ENCODE peak calls at places on chromosomes 13 and 19, in five cellular contexts. X, F, O, M and D are unnamed samples.

GRCh38 chr19:9834726-9835506 is at the start of gene PIN1:
- DNase-seq in X (peak; percentile 96), F (peak; percentile 100), M (peak; percentile 100), O (peak; percentile 99), D (peak; percentile 99)

GRCh38 chr13:111267784-111268183 is 52.7 kb upstream of the TEX29 start:
- DNase-seq in F (no peak), M (no peak), O (no peak), X (no peak), D (no peak)

GRCh38 chr19:19057720-19058119 is 6.1 kb upstream of the SLC25A42 start:
- DNase-seq in F (no peak), O (no peak), M (peak; percentile 31), X (no peak), D (no peak)

GRCh38 chr19:3373971-3374368 is 7.6 kb downstream of the NFIC start:
- DNase-seq in F (no peak), X (no peak), M (no peak), O (no peak), D (no peak)

GRCh38 chr13:110405597-110406450 is 98.7 kb downstream of the COL4A2 start:
- DNase-seq in X (no peak), F (no peak), O (peak; percentile 20), M (no peak), D (no peak)

GRCh38 chr13:42266464-42266863 is 5.5 kb upstream of the AKAP11 start:
- DNase-seq in F (no peak), O (no peak), M (no peak), X (peak; percentile 34), D (no peak)

GRCh38 chr19:39147480-39147879 is 21.9 kb downstream of the PAK4 start:
- DNase-seq in X (no peak), O (no peak), M (no peak), F (no peak), D (no peak)

GRCh38 chr19:39830847-39831246 is 3.1 kb downstream of the DYRK1B start:
- DNase-seq in X (no peak), F (no peak), O (no peak), M (no peak), D (no peak)

GRCh38 chr19:7541828-7542443 is 6.4 kb downstream of the PNPLA6 start:
- DNase-seq in X (no peak), O (no peak), M (no peak), F (no peak), D (no peak)

GRCh38 chr13:107441279-107441678 is 774.1 kb downstream of the LIG4 start:
- DNase-seq in F (no peak), X (peak; percentile 85), M (no peak), O (no peak), D (no peak)

GRCh38 chr19:10766049-10766623 is 48.3 kb downstream of the DNM2 start:
- DNase-seq in M (no peak), F (no peak), O (no peak), X (no peak), D (no peak)

GRCh38 chr19:5339470-5339949 is 1.1 kb downstream of the PTPRS start:
- DNase-seq in M (no peak), O (no peak), X (no peak), F (no peak), D (no peak)

GRCh38 chr13:72341904-72342303 is 385.5 kb downstream of the MZT1 start:
- DNase-seq in M (no peak), F (no peak), O (no peak), X (no peak), D (no peak)

GRCh38 chr13:94558721-94559120 is 37.2 kb downstream of the TGDS start:
- DNase-seq in O (peak; percentile 54), X (no peak), M (no peak), F (peak; percentile 64), D (no peak)